ENCODE peak calls at places on chromosomes 2 and 18, in seven cellular contexts. E is fibroblast of mammary gland, F is mucosa of descending colon, I is transverse colon, U is A549, G is cardiac fibroblast, B is SK-N-SH. T is an unnamed sample.

GRCh38 chr2:27887830-27888229 is 2.4 kb downstream of the RBKS start:
- DNase-seq in E (no peak), F (no peak), I (no peak), U (no peak), G (no peak), B (no peak), T (no peak)

GRCh38 chr2:241853651-241854341 is 4.9 kb downstream of the PDCD1 start:
- DNase-seq in E (no peak), F (peak), I (no peak), U (no peak), G (no peak), B (peak), T (no peak)

GRCh38 chr18:79436556-79437275 is 41.0 kb downstream of the NFATC1 start:
- DNase-seq in E (no peak), F (no peak), I (no peak), U (no peak), G (no peak), B (no peak), T (no peak)

GRCh38 chr2:212815453-212815852 is 276.9 kb upstream of the ERBB4 start:
- DNase-seq in E (no peak), F (no peak), I (no peak), U (no peak), G (no peak), B (no peak), T (no peak)

GRCh38 chr2:71531522-71532047 is 78.2 kb downstream of the DYSF start:
- DNase-seq in E (peak), F (no peak), I (no peak), U (peak), G (peak), B (no peak), T (no peak)

GRCh38 chr2:28277466-28277865 is 115.2 kb upstream of the FOSL2 start:
- DNase-seq in E (no peak), F (no peak), I (no peak), U (no peak), G (no peak), B (no peak), T (no peak)

GRCh38 chr2:219570924-219571310 is 422 bp downstream of the OBSL1 start:
- DNase-seq in E (no peak), F (no peak), I (no peak), U (no peak), G (peak), B (no peak), T (no peak)

GRCh38 chr2:231425291-231425810 is 29.8 kb downstream of the B3GNT7 start:
- DNase-seq in E (no peak), F (no peak), I (no peak), U (no peak), G (no peak), B (no peak), T (no peak)

GRCh38 chr2:98327776-98328175 is 18.5 kb upstream of the CNGA3 start:
- DNase-seq in E (no peak), F (no peak), I (no peak), U (no peak), G (no peak), B (no peak), T (no peak)

GRCh38 chr18:3773303-3773702 is 323.3 kb downstream of the TGIF1 start:
- DNase-seq in E (peak), F (no peak), I (no peak), U (no peak), G (peak), B (no peak), T (no peak)

GRCh38 chr18:48479531-48479930 is 59.3 kb upstream of the CTIF start:
- DNase-seq in E (no peak), F (no peak), I (no peak), U (no peak), G (peak), B (no peak), T (no peak)

GRCh38 chr2:8684421-8684884 is 2.6 kb downstream of the ID2 start:
- DNase-seq in E (no peak), F (no peak), I (peak), U (no peak), G (peak), B (peak), T (peak)

GRCh38 chr2:10947005-10947440 is 35.3 kb downstream of the KCNF1 start:
- DNase-seq in E (peak), F (no peak), I (no peak), U (no peak), G (peak), B (no peak), T (no peak)

GRCh38 chr2:36369711-36370110 is 14.1 kb downstream of the CRIM1 start:
- DNase-seq in E (no peak), F (no peak), I (no peak), U (no peak), G (no peak), B (no peak), T (no peak)

GRCh38 chr2:207180741-207181140 is 15.0 kb upstream of the KLF7 start:
- DNase-seq in E (peak), F (no peak), I (no peak), U (no peak), G (peak), B (no peak), T (no peak)

GRCh38 chr2:64866797-64867196 is 122.4 kb upstream of the SLC1A4 start:
- DNase-seq in E (peak), F (peak), I (peak), U (no peak), G (peak), B (no peak), T (no peak)

GRCh38 chr2:225400060-225400511 is 576 bp downstream of the NYAP2 start:
- DNase-seq in E (peak), F (no peak), I (no peak), U (peak), G (peak), B (peak), T (peak)

GRCh38 chr2:54103454-54104314 is 11.7 kb upstream of the ACYP2 start:
- DNase-seq in E (peak), F (no peak), I (peak), U (peak), G (peak), B (peak), T (peak)

GRCh38 chr2:169670215-169670651 is 24.0 kb downstream of the CFAP210 start:
- DNase-seq in E (peak), F (no peak), I (no peak), U (no peak), G (peak), B (no peak), T (peak)

GRCh38 chr2:161416633-161417427 is 733 bp downstream of the TBR1 start:
- DNase-seq in E (no peak), F (no peak), I (no peak), U (no peak), G (no peak), B (peak), T (no peak)

GRCh38 chr18:70376914-70377258 is 88.0 kb downstream of the SOCS6 start:
- DNase-seq in E (no peak), F (no peak), I (peak), U (peak), G (no peak), B (no peak), T (no peak)

GRCh38 chr2:144514731-144515424 is 5.0 kb downstream of the ZEB2 start:
- DNase-seq in E (no peak), F (no peak), I (no peak), U (no peak), G (peak), B (no peak), T (peak)

GRCh38 chr18:43420091-43420490 is 142.8 kb upstream of the SYT4 start:
- DNase-seq in E (no peak), F (no peak), I (no peak), U (no peak), G (no peak), B (no peak), T (no peak)

GRCh38 chr18:43420950-43421349 is 143.7 kb upstream of the SYT4 start:
- DNase-seq in E (no peak), F (no peak), I (no peak), U (no peak), G (no peak), B (no peak), T (peak)

GRCh38 chr18:43422483-43422882 is 145.2 kb upstream of the SYT4 start:
- DNase-seq in E (no peak), F (no peak), I (no peak), U (no peak), G (peak), B (peak), T (peak)
- TF ChIP-seq CTCF in E (no peak), F (no peak), I (no peak), U (no peak), G (peak), B (no peak), T (peak)

DNA sequence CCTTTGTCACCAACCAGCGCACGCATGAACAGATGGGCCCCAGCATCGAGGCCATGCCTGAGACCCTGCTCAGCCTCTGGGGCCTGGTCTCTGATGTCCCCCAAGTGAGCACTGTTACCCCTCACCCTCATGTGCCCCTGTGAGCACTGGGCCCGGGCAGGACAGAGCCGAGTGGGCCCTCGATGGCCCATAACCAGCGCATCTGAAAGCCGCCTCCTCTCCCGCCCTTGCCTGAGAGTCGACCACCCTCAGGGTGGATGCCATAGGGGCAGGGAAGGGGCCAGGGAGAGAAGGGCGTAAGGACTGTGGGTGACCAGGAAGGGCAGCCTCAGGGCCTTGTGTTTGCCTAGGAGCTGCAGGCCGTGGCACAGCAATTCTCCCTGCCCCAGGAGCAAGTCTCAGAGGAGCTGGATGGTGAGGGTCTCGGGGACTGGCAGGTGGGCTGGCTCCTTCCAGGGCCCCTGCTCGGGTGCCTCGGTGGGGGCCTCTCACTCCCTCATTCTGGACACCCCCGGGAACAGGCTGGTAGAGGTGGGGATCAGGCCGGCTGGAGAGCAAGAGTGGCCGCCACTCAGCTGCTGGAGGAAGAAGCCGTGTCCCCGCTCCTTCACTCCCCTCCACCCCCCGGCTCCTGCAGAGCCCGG is 2.1 kb downstream of the PROM2 start:
- DNase-seq in E (no peak), F (peak), I (no peak), U (no peak), G (no peak), B (no peak), T (no peak)
- H3K4me3 ChIP-seq in E (no peak), F (no peak), I (no peak), U (no peak), G (no peak), B (no peak), T (no peak)

DNA sequence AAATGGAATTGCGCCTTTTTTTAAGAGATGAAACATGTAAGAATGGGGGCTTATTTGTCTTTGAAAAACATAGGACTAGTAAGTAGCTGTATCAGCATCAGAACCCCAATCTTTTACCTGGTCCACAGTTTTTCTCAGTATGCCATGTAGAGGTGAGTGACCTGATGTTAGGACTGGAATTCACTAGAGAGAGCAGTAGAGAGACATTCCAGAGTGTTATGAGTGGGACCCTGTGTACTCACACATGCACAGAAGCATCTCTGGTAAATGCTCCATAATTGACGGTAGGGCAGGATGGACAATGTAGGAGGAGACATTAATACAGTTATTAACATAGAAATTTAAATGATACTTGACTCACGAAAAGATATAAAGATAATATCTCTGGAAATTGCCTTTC is 1.4 kb upstream of the GALNT13 start:
- DNase-seq in E (peak), F (no peak), I (no peak), U (no peak), G (no peak), B (peak), T (no peak)
- TF ChIP-seq CTCF in E (peak), F (no peak), I (no peak), U (peak), G (no peak), B (peak), T (peak)

GRCh38 chr18:832085-832681 is 20.1 kb upstream of the YES1 start:
- DNase-seq in E (no peak), F (peak), I (peak), U (no peak), G (peak), B (no peak), T (peak)
- H3K4me3 ChIP-seq in E (no peak), F (no peak), I (no peak), U (peak), G (peak), B (no peak), T (no peak)

GRCh38 chr2:80531319-80531718 is 226.8 kb upstream of the LRRTM1 start:
- DNase-seq in E (no peak), F (no peak), I (no peak), U (no peak), G (no peak), B (no peak), T (no peak)
- TF ChIP-seq CTCF in E (no peak), F (no peak), I (no peak), U (no peak), G (no peak), B (no peak), T (no peak)

GRCh38 chr18:49565656-49566055 is 3.8 kb downstream of the LIPG start:
- DNase-seq in E (peak), F (no peak), I (peak), U (no peak), G (peak), B (peak), T (no peak)
- H3K4me3 ChIP-seq in E (no peak), F (no peak), I (no peak), U (no peak), G (peak), B (no peak), T (no peak)

DNA sequence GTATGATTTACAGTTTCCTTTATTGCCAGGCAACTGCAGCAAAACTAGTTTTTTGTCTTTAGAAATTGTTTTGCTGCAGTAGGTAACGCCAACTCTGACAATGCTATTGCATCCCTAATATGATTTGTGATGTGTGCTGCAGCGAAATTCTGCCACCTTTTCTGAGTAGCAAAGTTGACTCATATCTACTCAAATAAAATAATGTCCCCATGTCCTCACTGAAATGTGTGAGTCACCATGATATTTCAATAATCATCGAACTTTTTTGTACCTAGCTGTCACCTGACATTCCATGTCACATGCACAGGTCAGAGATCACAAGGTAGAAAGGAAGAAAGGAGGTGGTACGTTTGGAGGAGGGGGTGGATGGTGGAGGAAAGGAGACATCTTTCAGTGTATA is 205.0 kb downstream of the RAD51AP2 start:
- DNase-seq in E (no peak), F (no peak), I (no peak), U (no peak), G (no peak), B (no peak), T (no peak)
- TF ChIP-seq CTCF in E (no peak), F (no peak), I (no peak), U (no peak), G (no peak), B (no peak), T (no peak)

GRCh38 chr2:65918760-65919187 is 486.4 kb upstream of the SPRED2 start:
- DNase-seq in E (no peak), F (no peak), I (no peak), U (no peak), G (no peak), B (no peak), T (no peak)
- H3K4me3 ChIP-seq in E (no peak), F (no peak), I (no peak), U (no peak), G (no peak), B (no peak), T (no peak)